ENCODE peak calls at places on chromosome 19, in four cellular contexts. O, B, K and S are unnamed samples.

GRCh38 chr19:18417250-18418033 is 1.8 kb upstream of the SSBP4 start:
- DNase-seq in O (peak), B (no peak), K (peak), S (no peak)

GRCh38 chr19:57282011-57282636 is 1.8 kb downstream of the ZNF460 start:
- DNase-seq in O (no peak), B (no peak), K (no peak), S (no peak)

GRCh38 chr19:8396563-8397203 is 6.5 kb downstream of the RAB11B start:
- DNase-seq in O (peak), B (no peak), K (peak), S (no peak)

GRCh38 chr19:38057954-38058690 is 151.1 kb downstream of the SIPA1L3 start:
- DNase-seq in O (no peak), B (no peak), K (peak), S (no peak)

GRCh38 chr19:1651548-1652394 is 644 bp downstream of the TCF3 start:
- DNase-seq in O (peak), B (no peak), K (peak), S (no peak)

GRCh38 chr19:7792286-7792685 is 29.2 kb downstream of the CLEC4M start:
- DNase-seq in O (no peak), B (no peak), K (no peak), S (no peak)

GRCh38 chr19:8001995-8002849 is 3.2 kb downstream of the ELAVL1 start:
- DNase-seq in O (peak), B (no peak), K (peak), S (peak)

GRCh38 chr19:7982651-7983099 is 22.8 kb downstream of the ELAVL1 start:
- DNase-seq in O (no peak), B (no peak), K (no peak), S (no peak)

GRCh38 chr19:31085125-31085524 is 264.1 kb downstream of the TSHZ3 start:
- DNase-seq in O (no peak), B (no peak), K (no peak), S (no peak)

GRCh38 chr19:5355076-5355475 is 14.5 kb upstream of the PTPRS start:
- DNase-seq in O (no peak), B (no peak), K (no peak), S (no peak)

GRCh38 chr19:10686661-10687517 is 14.3 kb upstream of the QTRT1 start:
- DNase-seq in O (peak), B (no peak), K (no peak), S (no peak)

GRCh38 chr19:43779147-43779819 is 1.5 kb downstream of the KCNN4 start:
- DNase-seq in O (no peak), B (no peak), K (no peak), S (no peak)

GRCh38 chr19:46221981-46222610 is 7.4 kb upstream of the IGFL1 start:
- DNase-seq in O (peak), B (no peak), K (peak), S (peak)

GRCh38 chr19:35288843-35289355 is 3.1 kb upstream of the MAG start:
- DNase-seq in O (no peak), B (no peak), K (no peak), S (no peak)

GRCh38 chr19:1064661-1065605 is 2.0 kb upstream of the ARHGAP45 start:
- DNase-seq in O (peak), B (no peak), K (peak), S (no peak)

GRCh38 chr19:55341191-55342043 is 1.7 kb downstream of the KMT5C start:
- DNase-seq in O (peak), B (no peak), K (peak), S (peak)

GRCh38 chr19:56837004-56837403 is 3.5 kb downstream of the PEG3 start:
- DNase-seq in O (no peak), B (no peak), K (peak), S (no peak)

GRCh38 chr19:8343483-8343844 is 402 bp upstream of the KANK3 start:
- DNase-seq in O (no peak), B (no peak), K (no peak), S (no peak)

GRCh38 chr19:16850133-16850532 is 20.9 kb downstream of the SIN3B start:
- DNase-seq in O (peak), B (no peak), K (no peak), S (no peak)

GRCh38 chr19:45560038-45560437 is 24.6 kb downstream of the OPA3 start:
- DNase-seq in O (no peak), B (no peak), K (no peak), S (no peak)

GRCh38 chr19:4304509-4305252 is at the start of gene FSD1:
- DNase-seq in O (peak), B (no peak), K (no peak), S (no peak)

GRCh38 chr19:49150106-49150943 is 4.9 kb downstream of the HRC start:
- DNase-seq in O (peak), B (no peak), K (peak), S (peak)

GRCh38 chr19:7931221-7932061 is 5.5 kb upstream of the CTXN1 start:
- DNase-seq in O (no peak), B (no peak), K (no peak), S (no peak)

GRCh38 chr19:49129238-49129583 is 9.9 kb downstream of the PPFIA3 start:
- DNase-seq in O (no peak), B (no peak), K (no peak), S (no peak)

GRCh38 chr19:13195678-13196077 is 45.5 kb downstream of the IER2 start:
- DNase-seq in O (no peak), B (no peak), K (peak), S (no peak)

GRCh38 chr19:23868630-23869029 is 46.1 kb upstream of the ZNF726 start:
- DNase-seq in O (no peak), B (no peak), K (no peak), S (no peak)

GRCh38 chr19:23867895-23868294 is 46.8 kb upstream of the ZNF726 start:
- DNase-seq in O (no peak), B (no peak), K (no peak), S (no peak)

DNA sequence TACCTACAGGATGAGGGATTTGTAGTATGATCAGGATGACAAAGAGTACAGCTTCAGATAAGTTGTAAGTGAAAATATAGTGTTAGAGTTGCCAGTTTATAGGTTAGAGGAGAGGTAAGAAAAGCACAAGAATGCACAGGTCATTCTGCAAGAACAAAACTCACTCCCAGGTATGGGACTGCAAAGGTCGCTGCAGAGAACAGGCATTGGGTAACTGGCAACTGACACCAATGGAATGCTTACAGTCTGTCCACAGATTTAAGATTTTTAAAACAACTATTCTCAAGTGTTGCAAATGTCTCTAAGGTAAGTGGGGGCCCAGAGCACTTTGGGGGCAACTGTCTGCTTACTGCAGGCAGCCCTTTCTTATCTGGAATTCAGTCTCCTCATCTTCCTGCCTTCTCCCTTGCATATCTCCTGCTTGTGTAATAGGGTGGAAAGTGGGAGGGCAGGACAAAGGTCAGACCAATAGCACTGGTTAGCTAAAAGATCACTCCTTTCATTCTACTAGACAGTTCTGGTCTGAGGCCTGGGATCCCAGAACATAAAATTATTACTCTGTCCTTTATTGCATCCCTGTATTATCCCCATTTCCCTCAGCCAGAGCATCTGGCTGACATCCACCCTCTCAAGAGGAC is 42.3 kb upstream of the ZNF726 start:
- DNase-seq in O (no peak), B (no peak), K (no peak), S (no peak)
- TF ChIP-seq CTCF in O (no peak), B (no peak), K (no peak), S (no peak)

GRCh38 chr19:50662442-50663279 is 13.4 kb downstream of the C19orf81 start:
- DNase-seq in O (no peak), B (no peak), K (no peak), S (no peak)

GRCh38 chr19:50664204-50664603 is 15.0 kb downstream of the C19orf81 start:
- DNase-seq in O (no peak), B (no peak), K (no peak), S (no peak)

GRCh38 chr19:50661675-50662441 is 12.6 kb downstream of the C19orf81 start:
- DNase-seq in O (no peak), B (no peak), K (no peak), S (no peak)

GRCh38 chr19:50661087-50661486 is 11.8 kb downstream of the C19orf81 start:
- DNase-seq in O (no peak), B (no peak), K (no peak), S (no peak)

DNA sequence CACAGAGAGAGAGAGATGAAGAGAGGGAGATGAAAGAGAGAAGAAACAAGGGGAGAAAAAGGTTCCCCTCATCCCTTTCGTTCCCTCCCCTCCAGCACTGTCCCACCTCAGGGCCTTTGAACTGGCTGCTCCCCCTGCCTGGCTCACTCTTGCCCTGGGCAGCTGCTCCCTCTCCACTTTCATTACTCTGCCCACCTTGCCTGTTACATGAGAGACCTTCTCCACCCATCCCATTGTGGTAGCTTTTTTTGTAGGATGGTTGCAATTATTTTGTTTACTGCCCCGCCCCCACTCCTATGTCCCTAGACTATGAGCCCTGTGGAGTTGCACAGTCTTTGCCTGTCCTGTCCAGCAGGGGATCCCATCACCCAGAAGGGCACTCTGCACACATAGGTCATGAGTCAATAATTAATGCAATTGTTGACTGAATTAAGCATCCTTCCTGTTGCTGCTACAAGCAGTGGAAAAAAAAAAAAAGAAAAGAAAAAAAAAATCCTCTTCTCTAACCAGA is 14.1 kb downstream of the C19orf81 start:
- DNase-seq in O (no peak), B (no peak), K (no peak), S (no peak)
- TF ChIP-seq CTCF in O (no peak), B (peak), K (no peak), S (no peak)

GRCh38 chr19:32866061-32866460 is 3.5 kb downstream of the SLC7A9 start:
- DNase-seq in O (no peak), B (no peak), K (no peak), S (no peak)
- TF ChIP-seq CTCF in O (no peak), B (no peak), K (no peak), S (no peak)

GRCh38 chr19:40539070-40539469 is 37.6 kb upstream of the SHKBP1 start:
- DNase-seq in O (no peak), B (no peak), K (no peak), S (no peak)
- TF ChIP-seq CTCF in O (no peak), B (no peak), K (no peak), S (no peak)